ENCODE peak calls at places on chromosomes 11 and 22, in five cellular contexts. D is H1, U is mesenchymal stem cell, Q is IMR-90, O is neuronal stem cell. L is an unnamed sample.

GRCh38 chr11:124829986-124830385 is 29.8 kb upstream of the MSANTD2 start:
- DNase-seq in U (no peak), Q (peak; percentile 20), D (no peak), O (no peak), L (no peak)

GRCh38 chr22:29623059-29623458 is 19.6 kb downstream of the NF2 start:
- DNase-seq in U (no peak), O (no peak), D (no peak), Q (no peak), L (no peak)

GRCh38 chr11:60720460-60720859 is 4.1 kb upstream of the MS4A18 start:
- DNase-seq in D (no peak), O (no peak), Q (no peak), U (no peak), L (no peak)

GRCh38 chr11:9769621-9770020 is 105.7 kb downstream of the SWAP70 start:
- DNase-seq in Q (no peak), O (no peak), U (no peak), D (no peak), L (no peak)

GRCh38 chr22:50257451-50258360 is 3.8 kb downstream of the MAPK12 start:
- DNase-seq in U (no peak), Q (no peak), O (no peak), D (no peak), L (no peak)

GRCh38 chr11:66478823-66479740 is 1.2 kb upstream of the DPP3 start:
- DNase-seq in D (peak; percentile 75), U (peak; percentile 59), Q (peak; percentile 20), O (no peak), L (no peak)

GRCh38 chr22:39574779-39575551 is 4.4 kb downstream of the CACNA1I start:
- DNase-seq in Q (peak; percentile 95), O (no peak), D (no peak), U (peak; percentile 88), L (no peak)

GRCh38 chr11:130001491-130002351 is 914 bp downstream of the PRDM10 start:
- DNase-seq in U (peak; percentile 37), O (peak; percentile 30), D (peak; percentile 60), Q (peak; percentile 25), L (peak; percentile 48)

GRCh38 chr11:13415201-13415600 is 47.8 kb downstream of the BTBD10 start:
- DNase-seq in U (no peak), O (no peak), D (no peak), Q (no peak), L (no peak)

GRCh38 chr11:64894812-64895452 is 16.5 kb upstream of the EHD1 start:
- DNase-seq in O (no peak), Q (no peak), U (no peak), D (no peak), L (no peak)

GRCh38 chr11:119363874-119364590 is 17.5 kb downstream of the USP2 start:
- DNase-seq in Q (no peak), O (peak; percentile 63), D (peak; percentile 83), U (no peak), L (no peak)

GRCh38 chr11:116955548-116955947 is 118.1 kb upstream of the APOA1 start:
- DNase-seq in D (no peak), Q (no peak), O (no peak), U (no peak), L (no peak)

GRCh38 chr22:24423519-24424000 is 3.8 kb upstream of the ADORA2A start:
- DNase-seq in Q (no peak), U (no peak), D (peak; percentile 92), O (peak; percentile 57), L (peak; percentile 68)

GRCh38 chr11:78493413-78493975 is 75.9 kb upstream of the GAB2 start:
- DNase-seq in O (no peak), D (no peak), Q (no peak), U (no peak), L (no peak)
- H2BK15ac ChIP-seq in O (no peak overlapping the region), D (no peak overlapping the region), Q (no peak overlapping the region), U (no peak overlapping the region), L (no peak overlapping the region)

GRCh38 chr11:88341852-88342251 is 4.3 kb upstream of the CTSC start:
- DNase-seq in Q (no peak), D (peak; percentile 62), U (no peak), O (no peak), L (peak; percentile 74)

GRCh38 chr11:88335284-88335683 is 2.3 kb downstream of the CTSC start:
- DNase-seq in O (no peak), U (no peak), D (no peak), Q (no peak), L (no peak)

GRCh38 chr11:88338223-88338661 is 706 bp upstream of the CTSC start:
- DNase-seq in U (peak; percentile 86), Q (peak; percentile 84), D (no peak), O (no peak), L (no peak)

GRCh38 chr11:88340366-88340930 is 2.9 kb upstream of the CTSC start:
- DNase-seq in D (no peak), O (no peak), U (no peak), Q (peak; percentile 56), L (no peak)

DNA sequence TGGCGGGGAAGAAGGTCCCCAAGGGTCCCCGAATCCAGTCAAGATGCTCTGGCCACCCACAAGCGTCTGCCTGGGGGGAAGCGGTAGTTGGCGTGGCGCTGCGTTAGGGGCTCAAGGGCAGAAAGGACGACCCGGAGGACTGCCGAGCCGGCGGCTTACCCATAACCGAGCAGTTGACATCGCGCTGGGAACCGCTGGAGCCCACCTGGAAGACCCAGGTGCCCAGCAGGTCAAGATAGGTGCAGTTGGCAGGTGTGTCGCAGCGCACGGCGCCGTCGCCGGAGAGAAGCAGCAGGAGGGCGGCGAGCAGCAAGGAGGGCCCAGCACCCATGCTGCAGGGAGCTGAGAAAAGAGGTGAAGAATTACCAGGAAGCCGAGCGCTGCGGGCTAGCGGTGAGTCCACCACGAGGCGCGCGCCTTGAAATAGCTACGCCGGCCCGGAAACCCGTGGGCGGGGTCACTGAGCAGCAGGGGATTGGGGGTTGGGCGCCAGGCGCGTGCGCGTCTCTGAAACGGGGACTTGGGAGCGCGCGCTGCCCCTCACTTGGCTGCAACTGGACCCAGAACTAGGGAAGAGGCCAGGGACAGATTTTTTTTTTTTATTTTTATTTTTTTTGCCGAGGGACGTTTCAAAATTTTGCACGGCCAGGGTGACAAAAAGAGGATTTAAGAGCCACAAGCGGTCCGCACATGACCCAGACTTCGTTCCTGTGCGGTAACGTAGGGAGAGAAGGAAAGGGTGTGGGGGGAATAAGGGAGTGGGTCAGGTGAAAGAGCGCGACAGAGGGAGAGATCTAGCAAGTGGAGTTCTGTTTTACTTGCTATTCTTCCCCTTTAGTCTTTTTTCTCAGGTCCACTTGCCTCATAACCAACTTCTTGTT is at the start of gene CTSC:
- DNase-seq in O (peak; percentile 78), D (peak; percentile 96), Q (peak; percentile 87), U (peak; percentile 91), L (peak; percentile 89)
- H4K91ac ChIP-seq in O (no peak within 1 kb of the TSS), D (peak within 1 kb of the TSS; percentile 90), Q (peak within 1 kb of the TSS; percentile 81), U (peak within 1 kb of the TSS; percentile 96), L (no peak within 1 kb of the TSS)

GRCh38 chr11:103601230-103601846 is 435.1 kb upstream of the DDI1 start:
- DNase-seq in U (peak; percentile 72), D (peak; percentile 59), Q (peak; percentile 74), O (peak; percentile 33), L (peak; percentile 48)
- H2BK15ac ChIP-seq in U (no peak overlapping the region), D (no peak overlapping the region), Q (no peak overlapping the region), O (no peak overlapping the region), L (no peak overlapping the region)

GRCh38 chr22:23234409-23235161 is 54.3 kb downstream of the BCR start:
- DNase-seq in U (no peak), O (no peak), D (no peak), Q (no peak), L (no peak)
- H4K91ac ChIP-seq in U (no peak overlapping the region), O (no peak overlapping the region), D (peak overlapping the region; percentile 16), Q (no peak overlapping the region), L (no peak overlapping the region)

GRCh38 chr11:99422581-99423434 is 402.1 kb downstream of the CNTN5 start:
- DNase-seq in D (no peak), U (peak; percentile 2), Q (peak; percentile 1), O (no peak), L (peak; percentile 32)

GRCh38 chr11:99424313-99425084 is 403.8 kb downstream of the CNTN5 start:
- DNase-seq in Q (no peak), U (no peak), D (no peak), O (no peak), L (peak; percentile 42)

GRCh38 chr11:99419991-99420390 is 399.2 kb downstream of the CNTN5 start:
- DNase-seq in O (no peak), U (no peak), Q (no peak), D (no peak), L (no peak)

GRCh38 chr11:99425596-99425995 is 404.8 kb downstream of the CNTN5 start:
- DNase-seq in D (no peak), U (no peak), O (no peak), Q (no peak), L (no peak)

GRCh38 chr11:99423435-99423983 is 402.8 kb downstream of the CNTN5 start:
- DNase-seq in O (no peak), Q (no peak), U (no peak), D (no peak), L (peak; percentile 25)
- H2BK15ac ChIP-seq in O (no peak overlapping the region), Q (no peak overlapping the region), U (no peak overlapping the region), D (no peak overlapping the region), L (no peak overlapping the region)

DNA sequence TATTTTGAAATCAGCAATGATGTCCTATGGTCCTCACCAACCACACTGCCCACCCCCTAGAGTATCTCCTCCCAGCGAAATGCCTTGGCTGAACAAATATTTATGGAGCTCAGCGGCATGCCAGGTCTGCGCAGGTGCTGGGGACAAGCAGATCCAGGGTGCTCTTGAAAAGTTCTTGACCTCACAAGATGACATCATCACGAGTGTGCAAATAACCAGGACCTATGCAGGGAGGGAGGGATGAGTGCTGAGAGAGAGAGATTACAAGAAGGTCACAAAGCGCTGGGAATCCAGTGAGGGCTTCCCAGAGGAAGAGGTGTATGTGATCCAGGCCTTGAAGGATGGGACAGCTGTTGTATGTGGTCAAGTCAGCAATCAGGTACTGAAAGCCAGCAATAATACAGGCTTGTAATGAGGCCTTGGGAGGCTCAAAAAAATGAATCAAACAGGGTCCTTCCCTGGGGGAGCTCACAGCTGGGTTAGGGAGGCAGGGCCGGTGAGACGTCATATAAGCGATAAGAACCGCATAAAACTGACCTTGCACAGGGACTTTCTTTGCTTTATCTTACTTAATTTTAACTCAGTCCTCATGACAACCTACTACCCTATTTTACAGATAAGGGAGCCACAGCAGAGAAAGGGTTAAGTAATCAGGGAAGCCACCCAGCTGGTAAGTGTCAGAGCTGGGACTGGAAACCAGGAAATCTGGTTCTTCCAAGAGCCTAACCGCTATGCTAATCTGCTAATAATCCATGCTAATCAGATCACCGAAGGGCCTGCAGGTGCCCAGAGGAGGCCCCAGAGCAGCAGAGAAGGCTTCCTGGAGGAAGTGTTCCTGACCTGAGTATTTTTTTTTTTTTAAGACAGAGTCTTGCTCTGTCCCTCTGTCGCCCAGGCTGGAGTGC is 8.2 kb downstream of the ARRB1 start:
- DNase-seq in U (peak; percentile 73), D (no peak), O (no peak), Q (peak; percentile 65), L (peak; percentile 85)
- H4K91ac ChIP-seq in U (no peak overlapping the region), D (peak overlapping the region; percentile 14), O (no peak overlapping the region), Q (no peak overlapping the region), L (no peak overlapping the region)

DNA sequence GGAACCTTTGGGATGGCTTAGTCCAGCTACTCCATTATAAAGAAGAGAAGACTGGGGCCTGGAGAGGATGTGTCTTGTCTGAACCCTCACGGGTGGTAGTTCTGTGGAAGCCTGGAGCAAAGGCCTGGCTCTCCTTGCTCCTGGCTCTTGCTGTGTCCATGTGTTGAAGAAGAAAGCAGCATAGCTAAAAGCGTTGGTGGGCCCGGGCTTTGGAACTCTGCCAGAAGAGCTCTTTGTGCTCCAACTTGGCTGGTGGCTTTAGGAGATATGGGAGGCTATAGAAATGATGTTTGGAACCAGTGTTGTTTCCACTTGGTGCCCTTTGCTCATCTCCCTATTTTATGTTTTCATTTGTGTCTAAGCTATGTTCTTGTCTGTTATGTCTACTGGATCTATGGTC is 131.1 kb downstream of the DBX1 start:
- DNase-seq in U (no peak), Q (no peak), O (no peak), D (no peak), L (no peak)
- H2BK15ac ChIP-seq in U (no peak overlapping the region), Q (peak overlapping the region; percentile 70), O (no peak overlapping the region), D (no peak overlapping the region), L (no peak overlapping the region)